ENCODE peak calls at places on chromosomes 1 and 21, in five cellular contexts. D is adrenal gland, A is upper lobe of right lung, K is psoas muscle, I is heart left ventricle. E is an unnamed sample.

GRCh38 chr1:90359994-90360393 is 357.1 kb downstream of the BARHL2 start:
- DNase-seq in D (no peak), A (no peak), K (no peak), I (no peak), E (no peak)

GRCh38 chr1:41294213-41294612 is 52.1 kb upstream of the SCMH1 start:
- DNase-seq in D (no peak), A (no peak), K (no peak), I (no peak), E (no peak)

GRCh38 chr1:33762962-33763361 is 100.9 kb upstream of the HMGB4 start:
- DNase-seq in D (no peak), A (no peak), K (no peak), I (no peak), E (no peak)

GRCh38 chr1:201461193-201461657 is 7.8 kb downstream of the PHLDA3 start:
- DNase-seq in D (peak; percentile 87), A (peak; percentile 62), K (peak; percentile 60), I (no peak), E (no peak)

GRCh38 chr1:63326473-63327380 is 4.4 kb downstream of the FOXD3 start:
- DNase-seq in D (no peak), A (no peak), K (no peak), I (no peak), E (no peak)

GRCh38 chr1:2559509-2560298 is 3.5 kb downstream of the TNFRSF14 start:
- DNase-seq in D (no peak), A (no peak), K (no peak), I (no peak), E (no peak)

GRCh38 chr1:114428083-114428754 is 82.8 kb downstream of the TRIM33 start:
- DNase-seq in D (no peak), A (no peak), K (no peak), I (no peak), E (no peak)

GRCh38 chr1:36576118-36576517 is 93.4 kb upstream of the CSF3R start:
- DNase-seq in D (peak; percentile 22), A (peak; percentile 72), K (peak; percentile 32), I (peak; percentile 46), E (peak; percentile 35)

GRCh38 chr1:19086176-19086875 is 123.7 kb downstream of the UBR4 start:
- DNase-seq in D (no peak), A (no peak), K (peak; percentile 69), I (no peak), E (no peak)

GRCh38 chr21:18384771-18385170 is 18.8 kb downstream of the TMPRSS15 start:
- DNase-seq in D (no peak), A (no peak), K (no peak), I (no peak), E (no peak)

GRCh38 chr1:154445040-154445472 is 39.9 kb downstream of the IL6R start:
- DNase-seq in D (no peak), A (no peak), K (no peak), I (no peak), E (no peak)

GRCh38 chr21:35071347-35071746 is 22.2 kb upstream of the RUNX1 start:
- DNase-seq in D (no peak), A (no peak), K (no peak), I (no peak), E (no peak)

GRCh38 chr1:52059326-52059725 is 3.2 kb downstream of the BTF3L4 start:
- DNase-seq in D (no peak), A (no peak), K (no peak), I (no peak), E (no peak)

GRCh38 chr1:201254625-201255469 is 28.5 kb upstream of the PKP1 start:
- DNase-seq in D (peak; percentile 33), A (peak; percentile 84), K (peak; percentile 68), I (peak; percentile 60), E (peak; percentile 49)

GRCh38 chr1:224217655-224218615 is 34.9 kb downstream of the DEGS1 start:
- DNase-seq in D (no peak), A (no peak), K (no peak), I (no peak), E (no peak)

GRCh38 chr1:156616463-156616862 is 2.8 kb upstream of the HAPLN2 start:
- DNase-seq in D (peak; percentile 72), A (no peak), K (no peak), I (peak; percentile 63), E (no peak)

GRCh38 chr1:7333576-7333975 is 437.5 kb upstream of the VAMP3 start:
- DNase-seq in D (no peak), A (no peak), K (no peak), I (no peak), E (no peak)

GRCh38 chr1:156615946-156616345 is 3.3 kb upstream of the HAPLN2 start:
- DNase-seq in D (no peak), A (peak; percentile 26), K (no peak), I (no peak), E (no peak)

GRCh38 chr1:109908857-109909256 is 1.8 kb upstream of the CSF1 start:
- DNase-seq in D (no peak), A (no peak), K (no peak), I (no peak), E (no peak)

GRCh38 chr1:83845437-83846071 is 153.4 kb downstream of the TTLL7 start:
- DNase-seq in D (no peak), A (no peak), K (no peak), I (no peak), E (no peak)

GRCh38 chr1:152111515-152111968 is 3.7 kb downstream of the TCHH start:
- DNase-seq in D (no peak), A (no peak), K (no peak), I (no peak), E (no peak)

GRCh38 chr1:245797592-245798366 is 643.0 kb downstream of the KIF26B start:
- DNase-seq in D (no peak), A (no peak), K (no peak), I (no peak), E (no peak)

GRCh38 chr21:45228656-45229240 is 58.9 kb downstream of the POFUT2 start:
- DNase-seq in D (no peak), A (no peak), K (no peak), I (no peak), E (no peak)

GRCh38 chr1:77686784-77687518 is 4.5 kb upstream of the ZZZ3 start:
- DNase-seq in D (no peak), A (peak; percentile 66), K (peak; percentile 16), I (no peak), E (no peak)

GRCh38 chr1:5992814-5993552 is 758 bp upstream of the NPHP4 start:
- DNase-seq in D (no peak), A (no peak), K (no peak), I (no peak), E (no peak)

GRCh38 chr21:31351438-31351837 is 7.4 kb upstream of the TIAM1 start:
- DNase-seq in D (no peak), A (no peak), K (no peak), I (no peak), E (no peak)

DNA sequence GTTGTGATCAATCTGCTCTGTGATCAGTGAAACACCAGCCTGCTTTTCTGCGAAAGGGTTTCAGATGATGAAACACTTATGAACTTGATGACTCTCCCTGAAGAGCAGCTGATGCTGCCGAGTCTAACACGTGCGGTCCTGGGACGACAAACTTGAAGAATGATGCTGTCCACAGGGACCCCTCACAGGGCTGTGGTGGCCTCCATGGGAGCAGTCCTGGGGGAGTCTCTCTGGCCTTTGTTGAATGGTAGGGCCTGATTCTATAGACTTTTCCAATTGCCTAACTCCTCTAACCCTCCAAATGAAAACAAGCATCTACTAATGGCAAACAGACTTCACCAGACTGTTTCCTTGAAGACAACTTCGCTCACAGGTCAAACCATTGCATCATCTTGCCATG is at the start of gene OR2T10:
- DNase-seq in D (no peak), A (no peak), K (no peak), I (no peak), E (no peak)
- H3K9me3 ChIP-seq in D (no peaks in the 10 kb centered on the region), A (no peaks in the 10 kb centered on the region), K (no peaks in the 10 kb centered on the region), I (no peaks in the 10 kb centered on the region), E (no peaks in the 10 kb centered on the region)

DNA sequence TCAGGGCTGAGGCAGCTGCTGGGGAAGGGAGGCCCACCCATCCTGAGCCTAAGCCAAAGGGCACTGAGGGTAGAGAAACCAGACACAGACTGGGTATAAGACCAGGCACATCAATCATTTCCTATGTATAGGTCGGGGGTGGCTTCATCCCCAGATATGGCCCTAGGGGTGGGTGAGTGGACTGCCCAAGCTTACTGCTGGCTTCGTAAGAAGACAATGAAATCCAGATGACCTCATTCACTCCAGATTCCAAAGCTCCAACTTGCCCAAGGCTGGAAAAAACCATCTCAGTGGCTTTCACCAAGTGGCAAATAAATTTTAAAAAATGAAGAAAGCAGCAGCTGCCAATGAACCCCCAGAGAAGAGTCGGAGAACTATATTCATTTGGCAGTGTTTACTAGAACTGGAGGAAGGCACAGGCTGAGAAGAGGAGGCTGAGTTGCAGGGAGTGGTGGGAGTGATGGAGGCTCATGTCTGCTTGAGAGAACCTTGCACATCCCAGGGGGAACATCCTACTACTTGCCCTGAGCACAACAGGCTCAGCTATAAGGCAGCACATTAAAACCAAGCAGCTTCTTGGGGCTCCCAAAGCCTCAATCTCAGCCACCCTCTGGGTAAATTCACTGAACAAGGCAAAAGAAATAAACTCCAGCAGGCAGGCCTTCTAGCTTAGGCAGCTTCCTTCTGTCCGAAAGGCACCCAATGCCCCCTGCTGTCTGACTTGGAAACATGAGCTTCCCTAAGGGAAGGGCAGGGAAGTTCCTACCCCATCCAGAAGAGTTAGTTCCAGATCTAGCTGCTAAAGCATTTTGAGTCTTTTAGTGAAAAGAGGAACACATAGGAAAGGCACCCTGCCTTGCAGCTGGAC is 14.1 kb downstream of the PEA15 start:
- DNase-seq in D (peak; percentile 56), A (no peak), K (peak; percentile 40), I (peak; percentile 67), E (no peak)
- H3K27ac ChIP-seq in D (no peak overlapping the region), A (peak overlapping the region; percentile 43), K (peak overlapping the region; percentile 63), I (peak overlapping the region; percentile 62), E (no peak overlapping the region)

DNA sequence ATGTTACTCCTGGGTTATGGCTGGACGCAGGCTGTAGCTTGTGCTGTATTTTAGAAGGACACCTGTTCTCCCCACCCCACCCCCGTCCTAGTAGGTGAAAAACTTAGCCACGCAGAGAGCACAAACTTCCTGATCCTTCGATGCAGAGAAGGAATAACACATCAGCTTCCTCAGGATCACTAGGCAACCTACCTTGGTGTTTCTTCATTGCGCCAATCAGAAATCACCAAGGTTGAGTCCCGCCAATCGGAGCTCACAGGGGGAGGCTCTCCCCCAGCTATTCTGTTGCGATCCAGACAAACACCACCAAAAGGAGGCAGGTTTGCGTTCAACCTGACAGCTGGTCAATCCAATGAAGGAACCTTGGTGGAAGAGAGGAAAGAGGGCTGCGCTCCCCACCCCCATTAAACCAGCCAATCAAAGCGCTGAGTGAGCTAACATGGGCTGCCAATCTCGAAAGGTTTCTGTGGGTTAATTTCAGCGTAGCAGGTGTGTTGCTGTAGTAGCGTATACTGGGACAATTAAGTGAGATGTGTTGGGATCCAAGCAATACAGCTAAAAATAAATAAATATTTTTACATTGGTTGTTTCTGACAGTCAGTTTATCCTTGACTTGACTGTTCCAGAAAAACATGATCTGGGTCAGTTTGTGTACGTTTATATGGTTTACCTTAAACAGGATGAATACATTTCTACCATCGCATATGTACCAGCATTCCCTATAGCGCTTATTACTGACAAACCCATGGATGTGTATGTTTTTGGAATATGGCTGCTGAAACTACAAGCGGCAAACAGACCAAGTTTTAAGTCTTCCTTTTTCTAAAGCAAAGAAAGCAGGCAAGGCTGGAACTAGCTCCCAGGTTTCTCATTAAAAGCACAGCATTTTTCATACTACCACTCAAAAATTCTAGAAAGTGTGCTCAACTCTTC is at the start of gene GOLPH3L:
- DNase-seq in D (peak; percentile 97), A (peak; percentile 90), K (peak; percentile 87), I (peak; percentile 95), E (peak; percentile 80)
- TF ChIP-seq CTCF in D (no peak), A (peak; percentile 22), K (peak; percentile 26), I (no peak), E (no peak)

DNA sequence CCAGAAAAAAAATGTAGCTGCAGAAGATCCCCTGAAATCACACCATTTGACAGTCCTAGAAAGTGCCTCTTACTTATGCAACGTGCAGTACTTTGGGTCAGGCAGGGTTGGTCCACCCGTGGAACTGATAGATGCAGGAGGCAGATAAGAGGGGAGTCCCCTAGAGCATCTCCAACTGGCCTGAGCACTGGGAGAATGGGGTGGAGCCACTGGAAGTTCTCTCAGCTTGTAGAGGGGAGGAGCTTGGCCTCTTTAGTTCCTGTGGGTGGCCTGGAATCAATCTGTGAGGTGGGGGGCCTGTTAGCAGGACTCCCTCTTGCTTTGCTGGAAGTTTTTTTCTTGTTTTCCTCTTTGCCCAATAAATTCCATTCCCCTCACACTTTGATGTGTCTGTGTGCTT is 335.7 kb upstream of the NCAM2 start:
- DNase-seq in D (no peak), A (no peak), K (no peak), I (no peak), E (no peak)
- H3K9me3 ChIP-seq in D (no peaks in the 10 kb centered on the region), A (no peaks in the 10 kb centered on the region), K (no peaks in the 10 kb centered on the region), I (peaks cover 4% of the 10 kb centered on the region), E (no peaks in the 10 kb centered on the region)

E was measured in CD4-positive, alpha-beta T cell.